ENCODE peak calls at places on chromosomes 16 and 17, in four cellular contexts. H is uterus, N is mucosa of descending colon, F is astrocyte of the spinal cord. P is an unnamed sample.

GRCh38 chr17:78882546-78883089 is 20.4 kb downstream of the CEP295NL start:
- DNase-seq in N (no peak), H (no peak), F (no peak), P (no peak)

GRCh38 chr17:28928061-28928460 is 23.3 kb downstream of the PHF12 start:
- DNase-seq in H (no peak), F (peak), N (no peak), P (no peak)

GRCh38 chr17:21539146-21539545 is 153.2 kb upstream of the KCNJ18 start:
- DNase-seq in N (no peak), H (no peak), F (no peak), P (no peak)

GRCh38 chr17:75238684-75239191 is 22.7 kb downstream of the GGA3 start:
- DNase-seq in F (peak), N (peak), H (peak), P (no peak)

GRCh38 chr16:88326611-88327485 is 55.9 kb upstream of the ZNF469 start:
- DNase-seq in F (no peak), H (no peak), N (no peak), P (no peak)

GRCh38 chr17:82710499-82711232 is 5.8 kb upstream of the FN3KRP start:
- DNase-seq in H (no peak), N (no peak), F (no peak), P (no peak)

GRCh38 chr17:17164156-17164555 is 42.0 kb downstream of the PLD6 start:
- DNase-seq in F (no peak), N (no peak), H (no peak), P (no peak)

GRCh38 chr16:57516773-57517172 is 19.6 kb downstream of the CCDC102A start:
- DNase-seq in F (no peak), N (no peak), H (no peak), P (no peak)

GRCh38 chr17:21373034-21373433 is 3.1 kb upstream of the KCNJ12 start:
- DNase-seq in H (no peak), N (no peak), F (no peak), P (no peak)

GRCh38 chr16:24524855-24525652 is 14.3 kb upstream of the RBBP6 start:
- DNase-seq in H (no peak), F (no peak), N (no peak), P (no peak)

GRCh38 chr17:34740516-34740915 is 161.1 kb downstream of the TMEM132E start:
- DNase-seq in F (no peak), H (no peak), N (no peak), P (no peak)

GRCh38 chr17:11643851-11644250 is 45.6 kb downstream of the DNAH9 start:
- DNase-seq in F (no peak), H (no peak), N (no peak), P (no peak)

GRCh38 chr17:75159196-75160031 is 5.1 kb upstream of the JPT1 start:
- DNase-seq in F (peak), N (no peak), H (no peak), P (peak)

GRCh38 chr16:89324056-89325010 is 106.8 kb downstream of the ZNF778 start:
- DNase-seq in F (peak), N (peak), H (no peak), P (peak)

GRCh38 chr16:66189951-66190350 is 176.5 kb upstream of the CDH5 start:
- DNase-seq in N (no peak), F (peak), H (no peak), P (no peak)

GRCh38 chr17:51540151-51540550 is 279.8 kb downstream of the UTP18 start:
- DNase-seq in F (no peak), N (no peak), H (no peak), P (no peak)

GRCh38 chr17:51536627-51537026 is 276.3 kb downstream of the UTP18 start:
- DNase-seq in F (no peak), H (no peak), N (no peak), P (no peak)

GRCh38 chr17:51541215-51541614 is 280.9 kb downstream of the UTP18 start:
- DNase-seq in F (no peak), N (no peak), H (no peak), P (no peak)

DNA sequence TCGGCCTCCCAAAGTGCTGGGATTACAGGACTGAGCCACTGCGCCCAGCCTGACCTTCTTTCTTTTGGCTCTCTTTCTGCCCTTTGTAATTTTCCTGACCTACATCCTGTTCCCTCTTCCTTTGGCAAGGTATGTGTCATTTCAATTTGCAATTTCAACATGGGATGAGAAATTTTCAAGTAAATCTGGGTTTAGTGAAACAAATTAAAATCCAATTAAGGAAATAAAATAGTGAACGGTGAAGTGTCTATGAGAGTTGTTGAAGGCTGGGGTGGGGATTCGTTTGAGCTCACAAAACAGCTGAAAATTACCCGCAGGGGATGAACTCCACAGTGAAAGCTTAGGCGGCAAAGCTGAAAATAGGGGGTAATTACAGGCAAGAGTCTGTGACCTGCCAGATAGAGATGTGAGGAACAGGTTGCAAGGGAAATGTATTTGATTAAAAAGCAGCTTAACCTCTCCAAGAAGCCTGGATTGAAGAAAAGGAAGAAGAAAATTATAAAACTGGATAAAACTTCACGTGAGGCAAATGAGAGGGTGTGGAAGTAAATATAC is 277.7 kb downstream of the UTP18 start:
- DNase-seq in F (no peak), N (no peak), H (no peak), P (no peak)
- TF ChIP-seq CTCF in F (no peak), N (no peak), H (no peak), P (no peak)

DNA sequence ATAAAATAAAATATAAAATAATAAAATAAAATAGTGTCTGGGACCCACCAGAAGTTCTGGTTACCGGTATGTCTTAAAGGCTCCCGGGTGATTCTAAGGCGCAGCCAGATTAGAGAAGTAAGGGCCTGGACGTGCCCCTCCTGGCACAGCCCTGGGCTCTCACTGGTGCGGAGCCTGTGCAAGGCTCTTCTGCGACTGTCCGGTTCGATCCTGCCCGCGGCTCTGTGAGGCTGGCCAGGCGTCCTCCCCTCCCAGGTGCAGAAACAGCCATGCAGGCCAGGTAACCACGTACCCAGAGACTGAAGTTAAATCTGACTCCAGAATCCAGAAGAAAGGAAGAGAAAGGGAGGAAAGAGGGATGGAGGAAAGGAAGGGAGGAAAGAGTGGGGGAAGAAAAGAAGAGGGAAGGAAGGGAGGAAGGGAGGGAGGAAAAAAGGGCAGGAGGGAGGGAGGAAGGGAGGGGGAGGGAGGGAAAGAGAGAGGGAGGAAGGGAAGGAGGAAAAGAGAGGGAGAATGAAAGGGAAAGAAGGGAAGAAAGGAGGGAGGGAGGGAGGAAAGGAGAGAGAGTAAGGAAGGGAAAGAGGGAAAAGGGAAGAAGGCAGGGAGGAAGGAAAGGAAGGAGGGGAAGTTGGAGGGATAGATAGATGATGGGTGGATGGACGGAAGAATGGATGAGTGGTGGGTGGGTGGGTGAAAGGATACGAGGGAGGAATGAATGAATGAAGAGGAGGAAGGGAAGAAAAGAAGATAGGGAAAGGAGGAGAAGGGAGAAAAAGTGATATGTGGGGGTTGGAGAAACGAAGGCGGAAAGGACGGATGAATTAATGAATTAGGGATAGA is 42.3 kb downstream of the C16orf82 start:
- DNase-seq in H (no peak), F (no peak), N (no peak), P (no peak)
- H3K4me3 ChIP-seq in H (no peak), F (no peak), N (no peak), P (peak)

GRCh38 chr17:30555942-30556341 is 78.7 kb downstream of the GOSR1 start:
- DNase-seq in H (no peak), F (no peak), N (no peak), P (peak)

GRCh38 chr17:30552994-30553565 is 75.9 kb downstream of the GOSR1 start:
- DNase-seq in H (no peak), F (no peak), N (no peak), P (peak)

GRCh38 chr17:30551666-30552339 is 74.6 kb downstream of the GOSR1 start:
- DNase-seq in N (no peak), H (no peak), F (no peak), P (no peak)

GRCh38 chr17:30556374-30557332 is 79.4 kb downstream of the GOSR1 start:
- DNase-seq in F (no peak), N (no peak), H (peak), P (peak)

GRCh38 chr17:30554839-30555751 is 77.9 kb downstream of the GOSR1 start:
- DNase-seq in H (no peak), F (no peak), N (peak), P (peak)
- TF ChIP-seq CTCF in H (no peak), F (peak), N (no peak), P (no peak)

GRCh38 chr17:81132197-81132540 is 33.1 kb upstream of the PVALEF start:
- DNase-seq in N (no peak), F (no peak), H (no peak), P (no peak)
- H3K4me3 ChIP-seq in N (no peak), F (no peak), H (no peak), P (no peak)

GRCh38 chr16:70697601-70698170 is 11.8 kb upstream of the MTSS2 start:
- DNase-seq in H (peak), N (no peak), F (peak), P (no peak)
- TF ChIP-seq CTCF in H (no peak), N (no peak), F (peak), P (peak)

GRCh38 chr16:50549561-50549915 is 1.3 kb downstream of the NKD1 start:
- DNase-seq in F (no peak), N (no peak), H (no peak), P (no peak)

GRCh38 chr16:50552476-50553101 is 4.4 kb downstream of the NKD1 start:
- DNase-seq in F (no peak), N (no peak), H (no peak), P (no peak)

GRCh38 chr16:50553182-50553710 is 5.0 kb downstream of the NKD1 start:
- DNase-seq in H (no peak), N (no peak), F (no peak), P (no peak)

GRCh38 chr16:50550035-50550434 is 1.8 kb downstream of the NKD1 start:
- DNase-seq in F (no peak), N (no peak), H (peak), P (no peak)

DNA sequence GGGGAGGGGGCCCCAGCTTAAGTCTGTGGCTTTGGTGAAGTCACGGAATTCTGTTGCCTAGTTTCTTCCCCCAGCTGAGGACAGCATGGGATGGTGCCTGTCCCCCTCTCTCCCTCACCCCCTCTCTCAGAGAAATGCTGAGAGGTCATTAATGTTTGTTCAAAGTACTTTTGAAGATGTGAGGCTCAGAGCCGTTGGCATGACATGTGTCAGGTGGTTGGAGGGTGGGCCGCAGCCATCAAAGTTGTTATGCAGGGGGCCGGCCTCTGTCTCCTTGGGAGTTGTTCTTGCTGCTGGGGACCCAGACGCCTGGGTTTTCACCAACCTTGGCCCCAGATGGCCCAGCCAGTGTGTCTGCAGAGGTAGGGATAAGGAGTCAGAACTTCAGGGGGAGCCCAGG is 3.0 kb downstream of the NKD1 start:
- DNase-seq in N (no peak), F (no peak), H (no peak), P (no peak)
- H3K4me3 ChIP-seq in N (no peak), F (no peak), H (no peak), P (no peak)

P was measured in RWPE2.